ENCODE peak calls at places on chromosomes 11 and 22, in seven cellular contexts. J is AG04450, V is dorsolateral prefrontal cortex, W is GM10248, I is erythroblast, N is substantia nigra, P is GM13977. O is an unnamed sample.

GRCh38 chr22:22761606-22761962 is 117.2 kb downstream of the GGTLC2 start:
- DNase-seq in J (no peak), I (no peak), V (no peak), W (no peak), N (no peak), P (no peak), O (no peak)

GRCh38 chr11:134554861-134555260 is 142.8 kb upstream of the B3GAT1 start:
- DNase-seq in V (no peak), P (no peak), N (no peak), W (no peak), I (no peak), J (no peak), O (no peak)

GRCh38 chr11:61551630-61552029 is 29.2 kb downstream of the SYT7 start:
- DNase-seq in N (no peak), W (no peak), I (no peak), J (no peak), V (peak), P (no peak), O (peak)

GRCh38 chr22:25014896-25015755 is 62.6 kb downstream of the KIAA1671 start:
- DNase-seq in J (no peak), N (no peak), P (no peak), I (no peak), V (no peak), W (no peak), O (no peak)

GRCh38 chr11:103798029-103798428 is 238.4 kb upstream of the DDI1 start:
- DNase-seq in J (peak), V (no peak), W (no peak), N (no peak), P (no peak), I (no peak), O (peak)

GRCh38 chr11:128757886-128758612 is 64.2 kb downstream of the FLI1 start:
- DNase-seq in V (no peak), N (no peak), J (no peak), I (no peak), P (peak), W (peak), O (no peak)

GRCh38 chr11:87137711-87138110 is 100.0 kb downstream of the TMEM135 start:
- DNase-seq in V (no peak), J (peak), W (no peak), N (no peak), I (no peak), P (no peak), O (no peak)

GRCh38 chr11:120306519-120307242 is 18.4 kb upstream of the TLCD5 start:
- DNase-seq in V (no peak), N (no peak), W (no peak), I (no peak), J (peak), P (no peak), O (peak)

GRCh38 chr22:23262474-23263332 is 82.4 kb downstream of the BCR start:
- DNase-seq in I (no peak), P (no peak), J (no peak), V (no peak), N (no peak), W (no peak), O (no peak)

GRCh38 chr11:10490032-10490397 is 35.0 kb downstream of the AMPD3 start:
- DNase-seq in W (no peak), I (no peak), P (no peak), N (no peak), J (no peak), V (no peak), O (no peak)

GRCh38 chr11:3920148-3920852 is 64.8 kb downstream of the STIM1 start:
- DNase-seq in P (peak), I (peak), J (no peak), N (no peak), V (no peak), W (no peak), O (peak)

GRCh38 chr11:128615612-128616011 is 28.3 kb upstream of the ETS1 start:
- DNase-seq in J (no peak), V (no peak), W (no peak), N (no peak), P (no peak), I (no peak), O (no peak)

GRCh38 chr11:375065-376025 is 6.0 kb downstream of the B4GALNT4 start:
- DNase-seq in J (no peak), I (no peak), P (no peak), N (no peak), W (no peak), V (no peak), O (no peak)

GRCh38 chr22:24128024-24128423 is 53.3 kb upstream of the SUSD2 start:
- DNase-seq in I (no peak), W (no peak), N (no peak), V (no peak), P (no peak), J (no peak), O (no peak)

GRCh38 chr11:12216542-12217422 is 106.4 kb downstream of the MICAL2 start:
- DNase-seq in V (no peak), J (no peak), I (peak), W (no peak), P (no peak), N (no peak), O (no peak)

GRCh38 chr22:22755778-22756100 is 111.3 kb downstream of the GGTLC2 start:
- DNase-seq in N (no peak), I (no peak), J (no peak), V (no peak), W (no peak), P (no peak), O (no peak)

GRCh38 chr11:73145986-73146575 is 4.0 kb upstream of the FCHSD2 start:
- DNase-seq in V (no peak), W (no peak), I (no peak), N (no peak), J (no peak), P (no peak), O (no peak)

GRCh38 chr11:69881467-69882269 is 62.5 kb upstream of the FGF3 start:
- DNase-seq in I (no peak), P (no peak), J (no peak), N (no peak), V (no peak), W (no peak), O (no peak)

GRCh38 chr11:68928481-68928880 is 24.8 kb downstream of the IGHMBP2 start:
- DNase-seq in V (no peak), J (no peak), N (no peak), P (no peak), I (no peak), W (no peak), O (no peak)

GRCh38 chr22:35175392-35175791 is 81.9 kb upstream of the HMGXB4 start:
- DNase-seq in N (no peak), P (no peak), I (no peak), W (no peak), V (no peak), J (no peak), O (no peak)

GRCh38 chr11:64297722-64298358 is 2.3 kb upstream of the CATSPERZ start:
- DNase-seq in P (no peak), J (no peak), V (no peak), I (no peak), N (no peak), W (no peak), O (no peak)

GRCh38 chr22:29833392-29833949 is 4.6 kb downstream of the ASCC2 start:
- DNase-seq in W (no peak), P (no peak), I (peak), J (no peak), N (no peak), V (no peak), O (no peak)

GRCh38 chr11:67306769-67307544 is 3.6 kb downstream of the SSH3 start:
- DNase-seq in P (no peak), I (no peak), W (no peak), N (no peak), J (no peak), V (no peak), O (no peak)

GRCh38 chr11:16669799-16670415 is 68.5 kb upstream of the C11orf58 start:
- DNase-seq in W (no peak), J (no peak), P (no peak), I (no peak), V (no peak), N (no peak), O (no peak)

GRCh38 chr11:72223615-72224586 is 666 bp upstream of the INPPL1 start:
- DNase-seq in I (peak), P (peak), W (peak), N (peak), J (no peak), V (peak), O (no peak)

GRCh38 chr11:103051986-103052385 is 40.0 kb downstream of the DCUN1D5 start:
- DNase-seq in J (peak), V (no peak), I (no peak), W (no peak), P (no peak), N (no peak), O (no peak)

GRCh38 chr11:84855846-84856245 is 771.3 kb downstream of the DLG2 start:
- DNase-seq in I (no peak), W (no peak), V (no peak), N (no peak), J (peak), P (no peak), O (peak)

GRCh38 chr11:85685131-85685819 is 720 bp downstream of the CCDC89 start:
- DNase-seq in N (no peak), I (no peak), V (peak), J (peak), W (no peak), P (no peak), O (no peak)

GRCh38 chr22:45688606-45689080 is 17.0 kb downstream of the ATXN10 start:
- DNase-seq in I (no peak), J (peak), V (no peak), W (no peak), N (no peak), P (no peak), O (peak)

GRCh38 chr22:50192056-50192824 is 6.5 kb downstream of the TRABD start:
- DNase-seq in J (no peak), P (no peak), I (no peak), W (no peak), N (no peak), V (no peak), O (no peak)

GRCh38 chr22:40743740-40744139 is 64.5 kb downstream of the MCHR1 start:
- DNase-seq in J (no peak), I (no peak), V (no peak), P (no peak), N (no peak), W (no peak), O (no peak)

GRCh38 chr11:128713595-128713994 is 19.7 kb downstream of the FLI1 start:
- DNase-seq in N (no peak), V (no peak), J (no peak), W (no peak), I (no peak), P (no peak), O (no peak)

GRCh38 chr11:270451-271208 is 7.6 kb upstream of the NLRP6 start:
- DNase-seq in P (no peak), W (no peak), N (no peak), J (no peak), I (no peak), V (no peak), O (no peak)